ENCODE peak calls at places on chromosome 20, in five cellular contexts. One of them, this sample, is unnamed.

GRCh38 chr20:40675599-40676221 is 13.3 kb downstream of the MAFB start:
- DNase-seq in SK-N-SH: no peak
- DNase-seq in neuronal stem cell: no peak
- DNase-seq in fibroblast of mammary gland: no peak
- DNase-seq in mucosa of descending colon: no peak
- DNase-seq in this sample: no peak

GRCh38 chr20:47821481-47822100 is 36.3 kb upstream of the SULF2 start:
- DNase-seq in mucosa of descending colon: no peak
- DNase-seq in SK-N-SH: no peak
- DNase-seq in neuronal stem cell: no peak
- DNase-seq in fibroblast of mammary gland: no peak
- DNase-seq in this sample: no peak

GRCh38 chr20:59977086-59977485 is 18.9 kb downstream of the CDH26 start:
- DNase-seq in neuronal stem cell: no peak
- DNase-seq in SK-N-SH: no peak
- DNase-seq in fibroblast of mammary gland: no peak
- DNase-seq in mucosa of descending colon: no peak
- DNase-seq in this sample: no peak

GRCh38 chr20:24743641-24744040 is 205.4 kb upstream of the CST7 start:
- DNase-seq in SK-N-SH: no peak
- DNase-seq in mucosa of descending colon: no peak
- DNase-seq in neuronal stem cell: no peak
- DNase-seq in fibroblast of mammary gland: no peak
- DNase-seq in this sample: no peak

GRCh38 chr20:41889125-41889870 is 271.1 kb upstream of the CHD6 start:
- DNase-seq in SK-N-SH: peak; percentile 47
- DNase-seq in fibroblast of mammary gland: no peak
- DNase-seq in neuronal stem cell: no peak
- DNase-seq in mucosa of descending colon: no peak
- DNase-seq in this sample: no peak

GRCh38 chr20:63068711-63069367 is 62.1 kb upstream of the BHLHE23 start:
- DNase-seq in neuronal stem cell: no peak
- DNase-seq in mucosa of descending colon: no peak
- DNase-seq in fibroblast of mammary gland: no peak
- DNase-seq in SK-N-SH: no peak
- DNase-seq in this sample: no peak

GRCh38 chr20:35515949-35516645 is 13.4 kb downstream of the C20orf173 start:
- DNase-seq in fibroblast of mammary gland: peak; percentile 84
- DNase-seq in SK-N-SH: no peak
- DNase-seq in mucosa of descending colon: no peak
- DNase-seq in neuronal stem cell: no peak
- DNase-seq in this sample: no peak

GRCh38 chr20:1325173-1326030 is 3.5 kb downstream of the SDCBP2 start:
- DNase-seq in SK-N-SH: peak; percentile 98
- DNase-seq in mucosa of descending colon: peak; percentile 97
- DNase-seq in fibroblast of mammary gland: peak; percentile 99
- DNase-seq in neuronal stem cell: peak; percentile 94
- DNase-seq in this sample: peak; percentile 97

GRCh38 chr20:31746068-31746878 is 7.2 kb downstream of the TPX2 start:
- DNase-seq in mucosa of descending colon: no peak
- DNase-seq in SK-N-SH: no peak
- DNase-seq in fibroblast of mammary gland: no peak
- DNase-seq in neuronal stem cell: no peak
- DNase-seq in this sample: no peak

GRCh38 chr20:12198281-12198680 is 280.6 kb downstream of the BTBD3 start:
- DNase-seq in SK-N-SH: no peak
- DNase-seq in fibroblast of mammary gland: no peak
- DNase-seq in mucosa of descending colon: no peak
- DNase-seq in neuronal stem cell: no peak
- DNase-seq in this sample: no peak

GRCh38 chr20:40990542-40991120 is 38.0 kb upstream of the TOP1 start:
- DNase-seq in neuronal stem cell: peak; percentile 67
- DNase-seq in fibroblast of mammary gland: peak; percentile 87
- DNase-seq in SK-N-SH: peak; percentile 84
- DNase-seq in mucosa of descending colon: peak; percentile 91
- DNase-seq in this sample: peak; percentile 78

GRCh38 chr20:63147532-63147931 is 68.4 kb downstream of the YTHDF1 start:
- DNase-seq in mucosa of descending colon: no peak
- DNase-seq in neuronal stem cell: no peak
- DNase-seq in SK-N-SH: no peak
- DNase-seq in fibroblast of mammary gland: no peak
- DNase-seq in this sample: no peak

GRCh38 chr20:1888796-1889463 is 6.3 kb upstream of the SIRPA start:
- DNase-seq in SK-N-SH: no peak
- DNase-seq in fibroblast of mammary gland: peak; percentile 32
- DNase-seq in mucosa of descending colon: no peak
- DNase-seq in neuronal stem cell: no peak
- DNase-seq in this sample: no peak

GRCh38 chr20:49045440-49046086 is 549 bp upstream of the CSE1L start:
- DNase-seq in neuronal stem cell: no peak
- DNase-seq in mucosa of descending colon: no peak
- DNase-seq in fibroblast of mammary gland: peak; percentile 13
- DNase-seq in SK-N-SH: peak; percentile 25
- DNase-seq in this sample: peak; percentile 55

DNA sequence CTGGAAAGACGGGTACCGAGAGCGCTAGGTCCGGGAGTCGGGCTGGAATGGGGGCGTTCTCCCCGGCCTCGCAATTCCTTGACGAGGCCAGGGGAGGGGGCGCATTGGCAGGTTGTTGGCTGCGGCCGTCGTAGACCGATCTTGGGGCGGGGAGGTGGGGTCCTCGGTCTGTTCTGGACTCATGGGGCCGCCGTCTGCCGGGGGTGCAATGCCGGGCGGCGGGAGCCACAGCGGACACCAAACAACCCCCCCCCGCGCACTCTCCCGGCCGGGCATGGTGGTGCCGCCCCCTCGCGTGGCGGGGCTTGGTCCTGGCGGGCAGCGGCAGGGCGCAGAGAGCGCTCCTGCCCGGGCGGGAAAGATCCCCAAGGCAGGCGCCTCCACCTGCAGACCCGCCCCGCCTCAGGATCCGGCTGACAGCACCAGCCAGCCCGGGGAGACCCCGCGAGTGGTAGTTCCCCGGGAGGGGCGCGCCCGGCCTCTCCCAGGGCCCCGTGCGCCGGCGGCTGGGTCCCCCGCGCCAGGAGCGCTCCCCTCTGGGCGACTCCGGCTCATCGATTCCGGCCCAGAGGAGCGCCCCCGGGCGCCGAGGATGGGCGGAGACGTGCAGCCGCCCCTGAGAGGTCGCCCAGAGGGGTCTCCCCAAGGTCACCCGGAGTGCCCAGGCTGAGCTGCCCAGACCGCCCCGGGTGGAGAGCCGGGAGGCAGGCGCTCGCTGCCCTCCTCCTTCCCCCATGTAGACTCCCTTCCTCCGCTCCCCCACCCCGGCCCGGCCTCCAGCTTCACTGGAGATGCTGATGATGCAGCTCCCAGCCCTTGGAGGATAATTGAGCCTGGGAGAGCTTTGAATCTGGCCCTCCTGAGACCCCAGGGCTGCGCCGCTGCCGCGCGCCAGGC is 709 bp downstream of the PPP1R16B start:
- DNase-seq in neuronal stem cell: no peak
- DNase-seq in SK-N-SH: peak; percentile 76
- DNase-seq in mucosa of descending colon: peak; percentile 19
- DNase-seq in fibroblast of mammary gland: no peak
- DNase-seq in this sample: no peak
- H3K4me3 ChIP-seq in neuronal stem cell: peak overlapping the region; percentile 71
- H3K4me3 ChIP-seq in SK-N-SH: peak overlapping the region; percentile 56
- H3K4me3 ChIP-seq in mucosa of descending colon: peak overlapping the region; percentile 17
- H3K4me3 ChIP-seq in fibroblast of mammary gland: no peak overlapping the region
- H3K4me3 ChIP-seq in this sample: peak overlapping the region; percentile 19

GRCh38 chr20:57263127-57263609 is 3.3 kb downstream of the BMP7 start:
- DNase-seq in SK-N-SH: no peak
- DNase-seq in neuronal stem cell: no peak
- DNase-seq in mucosa of descending colon: no peak
- DNase-seq in fibroblast of mammary gland: no peak
- DNase-seq in this sample: no peak

GRCh38 chr20:57264151-57264792 is 2.2 kb downstream of the BMP7 start:
- DNase-seq in neuronal stem cell: no peak
- DNase-seq in fibroblast of mammary gland: no peak
- DNase-seq in mucosa of descending colon: no peak
- DNase-seq in SK-N-SH: no peak
- DNase-seq in this sample: peak; percentile 27

GRCh38 chr20:57264908-57265648 is 1.4 kb downstream of the BMP7 start:
- DNase-seq in fibroblast of mammary gland: no peak
- DNase-seq in mucosa of descending colon: no peak
- DNase-seq in SK-N-SH: peak; percentile 63
- DNase-seq in neuronal stem cell: no peak
- DNase-seq in this sample: no peak

GRCh38 chr20:57262244-57263126 is 4.0 kb downstream of the BMP7 start:
- DNase-seq in neuronal stem cell: no peak
- DNase-seq in mucosa of descending colon: no peak
- DNase-seq in fibroblast of mammary gland: no peak
- DNase-seq in SK-N-SH: no peak
- DNase-seq in this sample: no peak

DNA sequence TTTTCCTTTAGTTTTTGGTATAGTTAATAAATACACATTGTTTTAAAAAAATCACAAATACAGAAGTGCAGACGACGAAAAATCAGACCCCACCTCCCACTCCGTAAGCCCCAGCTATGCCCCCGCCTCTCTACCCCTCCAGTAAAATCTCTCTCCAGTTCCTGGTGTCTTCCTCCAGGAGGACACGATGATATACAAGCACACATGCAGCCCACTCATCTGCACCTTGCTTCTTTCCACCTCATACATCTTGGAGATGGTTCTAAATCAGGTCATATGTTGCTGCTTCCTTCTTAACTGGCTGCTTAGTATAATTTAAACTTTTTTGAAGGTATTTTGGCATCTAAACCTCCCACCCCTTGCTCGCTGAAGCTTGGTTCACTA is 2.7 kb downstream of the BMP7 start:
- DNase-seq in neuronal stem cell: no peak
- DNase-seq in fibroblast of mammary gland: no peak
- DNase-seq in mucosa of descending colon: no peak
- DNase-seq in SK-N-SH: no peak
- DNase-seq in this sample: no peak
- H3K4me3 ChIP-seq in neuronal stem cell: peak overlapping the region; percentile 97
- H3K4me3 ChIP-seq in fibroblast of mammary gland: no peak overlapping the region
- H3K4me3 ChIP-seq in mucosa of descending colon: no peak overlapping the region
- H3K4me3 ChIP-seq in SK-N-SH: no peak overlapping the region
- H3K4me3 ChIP-seq in this sample: no peak overlapping the region

DNA sequence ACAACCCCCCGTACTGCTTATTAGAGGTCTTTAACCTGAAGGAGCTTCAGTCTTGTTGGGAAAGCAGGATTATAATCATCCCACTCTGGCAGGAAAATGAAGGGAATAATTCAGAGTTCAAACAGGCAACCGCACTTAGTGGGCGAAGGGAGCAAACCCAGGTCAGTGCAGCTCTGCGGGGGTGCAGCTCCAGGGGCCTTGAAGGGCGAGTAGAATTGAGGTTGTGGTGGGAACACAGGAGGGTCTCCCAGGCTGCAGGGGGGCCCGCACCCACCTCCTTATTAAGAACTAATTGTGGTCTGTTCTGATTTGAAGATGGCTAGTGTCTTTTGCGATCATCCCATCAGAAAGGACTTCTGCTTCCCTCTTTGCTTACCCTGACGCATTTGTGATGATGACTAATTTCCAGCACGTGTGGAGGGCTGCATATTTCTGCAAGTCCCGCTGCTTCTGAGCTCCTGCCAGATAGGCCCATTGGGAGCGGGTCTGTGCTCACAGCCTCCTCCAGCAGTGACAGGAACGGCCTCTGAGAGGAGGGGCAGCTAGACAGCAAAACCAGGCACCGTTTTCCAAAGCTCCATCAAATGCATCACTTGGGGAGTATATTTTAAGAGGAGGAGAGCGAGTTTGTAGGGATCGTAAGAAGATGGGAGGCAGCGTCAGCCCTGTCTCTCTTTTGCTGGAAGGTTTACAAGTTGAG is 268.9 kb downstream of the CDH4 start:
- DNase-seq in SK-N-SH: no peak
- DNase-seq in neuronal stem cell: no peak
- DNase-seq in mucosa of descending colon: no peak
- DNase-seq in fibroblast of mammary gland: peak; percentile 84
- DNase-seq in this sample: no peak
- H3K4me3 ChIP-seq in SK-N-SH: no peak overlapping the region
- H3K4me3 ChIP-seq in neuronal stem cell: no peak overlapping the region
- H3K4me3 ChIP-seq in mucosa of descending colon: no peak overlapping the region
- H3K4me3 ChIP-seq in fibroblast of mammary gland: no peak overlapping the region
- H3K4me3 ChIP-seq in this sample: no peak overlapping the region

DNA sequence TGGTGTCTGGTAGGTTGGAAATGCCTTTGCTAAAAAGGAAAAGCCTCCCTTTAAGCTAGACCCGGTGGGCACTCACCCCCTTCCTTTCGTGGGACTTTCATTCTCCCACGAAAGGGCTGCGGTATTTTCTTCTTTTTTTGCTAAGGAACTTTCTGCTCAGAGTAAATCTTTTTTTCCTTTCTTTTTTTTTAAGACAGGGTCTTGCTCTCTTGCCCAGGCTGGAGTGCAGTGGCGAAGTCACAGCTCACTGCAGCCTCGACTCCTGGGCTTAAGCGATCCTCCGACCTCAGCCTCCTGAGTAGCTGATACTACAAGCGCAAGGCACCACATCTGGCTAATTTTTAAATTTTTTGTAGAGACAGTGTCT is 4.0 kb downstream of the TP53TG5 start:
- DNase-seq in neuronal stem cell: no peak
- DNase-seq in SK-N-SH: no peak
- DNase-seq in fibroblast of mammary gland: no peak
- DNase-seq in mucosa of descending colon: no peak
- DNase-seq in this sample: no peak
- H3K4me3 ChIP-seq in neuronal stem cell: no peak overlapping the region
- H3K4me3 ChIP-seq in SK-N-SH: no peak overlapping the region
- H3K4me3 ChIP-seq in fibroblast of mammary gland: peak overlapping the region; percentile 53
- H3K4me3 ChIP-seq in mucosa of descending colon: no peak overlapping the region
- H3K4me3 ChIP-seq in this sample: no peak overlapping the region

GRCh38 chr20:37042986-37043972 is 52.5 kb downstream of the RBL1 start:
- DNase-seq in neuronal stem cell: no peak
- DNase-seq in mucosa of descending colon: no peak
- DNase-seq in SK-N-SH: no peak
- DNase-seq in fibroblast of mammary gland: no peak
- DNase-seq in this sample: peak; percentile 3
- H3K4me3 ChIP-seq in neuronal stem cell: no peak overlapping the region
- H3K4me3 ChIP-seq in mucosa of descending colon: no peak overlapping the region
- H3K4me3 ChIP-seq in SK-N-SH: no peak overlapping the region
- H3K4me3 ChIP-seq in fibroblast of mammary gland: no peak overlapping the region
- H3K4me3 ChIP-seq in this sample: no peak overlapping the region

DNA sequence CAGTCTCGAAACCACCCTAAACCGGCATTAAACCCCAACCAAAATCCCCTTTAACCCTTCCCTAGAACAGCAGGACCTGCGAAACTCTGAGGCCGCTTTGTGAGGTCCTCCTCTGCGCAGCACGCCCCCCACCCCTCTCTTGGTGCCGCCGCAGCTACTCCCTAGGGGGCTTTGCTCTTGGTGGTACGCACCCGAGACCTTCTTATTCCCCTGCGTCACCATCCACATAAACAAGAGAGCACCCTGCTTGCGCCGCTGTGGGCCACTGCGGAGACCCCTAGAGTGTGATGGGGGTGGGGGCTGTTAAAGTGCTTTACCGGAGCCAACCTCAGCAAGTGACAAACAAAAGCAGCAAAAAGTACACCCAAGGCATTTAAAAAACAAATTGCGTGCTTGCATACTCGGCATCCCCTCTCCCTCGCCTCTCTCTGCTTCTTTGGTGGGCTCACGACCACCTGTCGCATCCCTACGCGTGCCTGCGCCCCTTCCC is 502 bp upstream of the GNAS start:
- DNase-seq in fibroblast of mammary gland: no peak
- DNase-seq in mucosa of descending colon: no peak
- DNase-seq in neuronal stem cell: no peak
- DNase-seq in SK-N-SH: no peak
- DNase-seq in this sample: no peak
- H3K4me3 ChIP-seq in fibroblast of mammary gland: peak overlapping the region; percentile 76
- H3K4me3 ChIP-seq in mucosa of descending colon: no peak overlapping the region
- H3K4me3 ChIP-seq in neuronal stem cell: no peak overlapping the region
- H3K4me3 ChIP-seq in SK-N-SH: peak overlapping the region; percentile 37
- H3K4me3 ChIP-seq in this sample: no peak overlapping the region

GRCh38 chr20:57008217-57008616 is 258.2 kb downstream of the BMP7 start:
- DNase-seq in fibroblast of mammary gland: no peak
- DNase-seq in neuronal stem cell: no peak
- DNase-seq in SK-N-SH: no peak
- DNase-seq in mucosa of descending colon: no peak
- DNase-seq in this sample: no peak
- H3K4me3 ChIP-seq in fibroblast of mammary gland: no peak overlapping the region
- H3K4me3 ChIP-seq in neuronal stem cell: no peak overlapping the region
- H3K4me3 ChIP-seq in SK-N-SH: no peak overlapping the region
- H3K4me3 ChIP-seq in mucosa of descending colon: no peak overlapping the region
- H3K4me3 ChIP-seq in this sample: no peak overlapping the region

This sample was measured in body of pancreas.